ENCODE peak calls at places on chromosomes 1 and 21, in seven cellular contexts. One of them, this sample, is unnamed.

GRCh38 chr1:65174585-65174984 is 26.6 kb downstream of the AK4 start:
- DNase-seq in A549: no peak
- DNase-seq in GM06990: peak
- DNase-seq in upper lobe of right lung: no peak
- DNase-seq in GM12864: peak
- DNase-seq in IMR-90: peak
- DNase-seq in Calu3: peak
- DNase-seq in this sample: no peak

GRCh38 chr1:119040489-119040888 is 52.3 kb upstream of the TBX15 start:
- DNase-seq in A549: no peak
- DNase-seq in GM06990: no peak
- DNase-seq in upper lobe of right lung: no peak
- DNase-seq in GM12864: no peak
- DNase-seq in IMR-90: no peak
- DNase-seq in Calu3: no peak
- DNase-seq in this sample: no peak

GRCh38 chr1:161207173-161207572 is 5.0 kb downstream of the NDUFS2 start:
- DNase-seq in A549: no peak
- DNase-seq in GM06990: no peak
- DNase-seq in upper lobe of right lung: no peak
- DNase-seq in GM12864: no peak
- DNase-seq in IMR-90: peak
- DNase-seq in Calu3: no peak
- DNase-seq in this sample: no peak

GRCh38 chr1:13517193-13517812 is 3.5 kb upstream of the LRRC38 start:
- DNase-seq in A549: peak
- DNase-seq in GM06990: no peak
- DNase-seq in upper lobe of right lung: no peak
- DNase-seq in GM12864: no peak
- DNase-seq in IMR-90: no peak
- DNase-seq in Calu3: no peak
- DNase-seq in this sample: no peak

GRCh38 chr1:23194119-23194984 is 22.9 kb downstream of the HTR1D start:
- DNase-seq in A549: peak
- DNase-seq in GM06990: no peak
- DNase-seq in upper lobe of right lung: no peak
- DNase-seq in GM12864: no peak
- DNase-seq in IMR-90: peak
- DNase-seq in Calu3: no peak
- DNase-seq in this sample: no peak

GRCh38 chr1:39639333-39640130 is at the start of gene HEYL:
- DNase-seq in A549: peak
- DNase-seq in GM06990: peak
- DNase-seq in upper lobe of right lung: peak
- DNase-seq in GM12864: no peak
- DNase-seq in IMR-90: peak
- DNase-seq in Calu3: peak
- DNase-seq in this sample: no peak

GRCh38 chr1:103441342-103441741 is 84.2 kb upstream of the RNPC3 start:
- DNase-seq in A549: no peak
- DNase-seq in GM06990: no peak
- DNase-seq in upper lobe of right lung: no peak
- DNase-seq in GM12864: no peak
- DNase-seq in IMR-90: no peak
- DNase-seq in Calu3: no peak
- DNase-seq in this sample: no peak

GRCh38 chr1:216805233-216805632 is 82.0 kb upstream of the ESRRG start:
- DNase-seq in A549: peak
- DNase-seq in GM06990: no peak
- DNase-seq in upper lobe of right lung: no peak
- DNase-seq in GM12864: no peak
- DNase-seq in IMR-90: peak
- DNase-seq in Calu3: no peak
- DNase-seq in this sample: no peak

GRCh38 chr1:87115317-87115885 is 201.0 kb downstream of the HS2ST1 start:
- DNase-seq in A549: no peak
- DNase-seq in GM06990: no peak
- DNase-seq in upper lobe of right lung: no peak
- DNase-seq in GM12864: no peak
- DNase-seq in IMR-90: peak
- DNase-seq in Calu3: no peak
- DNase-seq in this sample: no peak

GRCh38 chr21:42997053-42997452 is 22.7 kb downstream of the PKNOX1 start:
- DNase-seq in A549: no peak
- DNase-seq in GM06990: no peak
- DNase-seq in upper lobe of right lung: peak
- DNase-seq in GM12864: no peak
- DNase-seq in IMR-90: peak
- DNase-seq in Calu3: no peak
- DNase-seq in this sample: no peak

GRCh38 chr1:38680801-38681510 is 178.6 kb downstream of the RRAGC start:
- DNase-seq in A549: no peak
- DNase-seq in GM06990: no peak
- DNase-seq in upper lobe of right lung: no peak
- DNase-seq in GM12864: no peak
- DNase-seq in IMR-90: no peak
- DNase-seq in Calu3: no peak
- DNase-seq in this sample: no peak

DNA sequence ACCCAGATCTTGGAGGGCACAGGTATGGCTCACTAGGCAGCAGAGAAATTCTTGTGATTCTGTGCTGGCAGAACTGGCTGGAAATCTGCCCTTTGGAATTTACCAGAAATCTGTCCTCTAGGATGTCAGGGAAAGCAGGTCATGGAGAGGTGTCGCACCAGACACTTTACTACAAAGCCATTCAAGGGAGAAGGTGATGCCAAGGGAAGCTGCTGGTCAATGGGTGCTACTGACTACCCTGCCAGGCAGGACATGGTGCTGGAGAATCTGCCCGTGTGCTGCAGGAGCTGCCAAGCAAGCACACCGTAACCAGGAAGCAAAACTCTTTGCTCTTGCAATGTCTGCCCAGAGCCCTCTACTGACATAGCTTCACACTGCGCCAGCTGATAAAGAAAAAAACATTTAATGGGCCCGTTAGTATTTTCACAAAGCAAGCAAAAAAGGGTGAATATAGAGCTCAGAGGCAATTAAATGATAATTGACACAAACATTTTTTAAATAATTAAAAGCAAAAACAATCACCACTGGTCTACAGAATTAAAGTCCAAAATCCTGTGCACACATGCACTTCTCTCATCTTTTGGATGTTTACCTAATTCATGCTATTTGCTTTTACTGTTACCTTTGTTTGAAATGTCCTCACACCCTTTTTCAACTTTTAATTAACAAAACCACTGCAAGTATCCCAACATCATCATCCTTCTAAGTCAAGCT is 7.2 kb upstream of the FBXO28 start:
- DNase-seq in A549: peak
- DNase-seq in GM06990: peak
- DNase-seq in upper lobe of right lung: no peak
- DNase-seq in GM12864: no peak
- DNase-seq in IMR-90: peak
- DNase-seq in Calu3: peak
- DNase-seq in this sample: no peak
- TF ChIP-seq CTCF in A549: peak
- TF ChIP-seq CTCF in GM06990: peak
- TF ChIP-seq CTCF in upper lobe of right lung: peak
- TF ChIP-seq CTCF in GM12864: peak
- TF ChIP-seq CTCF in IMR-90: peak
- TF ChIP-seq CTCF in Calu3: peak
- TF ChIP-seq CTCF in this sample: peak

GRCh38 chr1:93702828-93703183 is 21.2 kb upstream of the BCAR3 start:
- DNase-seq in A549: peak
- DNase-seq in GM06990: no peak
- DNase-seq in upper lobe of right lung: no peak
- DNase-seq in GM12864: no peak
- DNase-seq in IMR-90: no peak
- DNase-seq in Calu3: peak
- DNase-seq in this sample: no peak
- TF ChIP-seq CTCF in A549: no peak
- TF ChIP-seq CTCF in GM06990: no peak
- TF ChIP-seq CTCF in upper lobe of right lung: no peak
- TF ChIP-seq CTCF in GM12864: no peak
- TF ChIP-seq CTCF in IMR-90: peak
- TF ChIP-seq CTCF in Calu3: no peak
- TF ChIP-seq CTCF in this sample: no peak

DNA sequence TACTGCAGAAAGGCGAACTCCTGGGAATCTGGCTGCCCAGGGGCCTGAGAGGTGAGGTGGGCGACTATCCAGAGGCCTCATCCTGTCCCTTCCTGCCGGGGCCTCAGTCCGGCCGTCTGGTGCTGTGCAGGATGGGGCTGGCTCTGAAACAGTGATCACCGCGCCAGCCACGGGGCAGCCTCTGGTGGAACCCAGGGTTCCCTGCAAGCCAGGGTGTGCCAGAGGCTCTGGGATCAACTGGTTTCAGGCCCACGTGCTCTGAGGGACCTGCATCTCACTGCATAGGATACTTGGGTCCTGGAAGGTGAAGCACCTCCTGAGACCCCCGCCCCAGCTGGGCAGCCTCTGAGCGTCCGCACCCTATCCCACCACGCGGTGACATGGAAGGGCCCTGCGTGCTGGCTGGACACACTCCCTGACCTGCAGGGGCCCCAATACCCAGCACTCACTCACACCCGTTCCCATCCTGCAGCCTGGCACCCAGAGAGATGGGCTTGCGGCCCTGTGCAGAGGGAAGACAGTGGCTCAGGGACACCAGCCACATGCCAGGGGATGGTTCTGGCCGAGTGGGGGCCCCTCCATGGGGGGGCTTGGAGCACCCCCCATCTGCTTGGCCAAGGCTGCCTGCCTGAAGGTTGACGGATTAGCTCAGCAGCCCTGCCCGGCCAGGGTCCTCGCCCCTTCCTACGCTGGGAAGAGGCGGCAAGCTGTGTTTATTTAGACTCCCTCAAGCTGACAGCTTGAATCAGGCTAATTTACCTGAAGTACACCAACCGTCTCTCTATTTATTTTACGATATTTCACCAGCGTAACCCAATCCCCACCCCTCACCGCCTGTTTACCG is 64.3 kb upstream of the TTC34 start:
- DNase-seq in A549: no peak
- DNase-seq in GM06990: no peak
- DNase-seq in upper lobe of right lung: no peak
- DNase-seq in GM12864: no peak
- DNase-seq in IMR-90: no peak
- DNase-seq in Calu3: no peak
- DNase-seq in this sample: peak
- TF ChIP-seq CTCF in A549: no peak
- TF ChIP-seq CTCF in GM06990: no peak
- TF ChIP-seq CTCF in upper lobe of right lung: no peak
- TF ChIP-seq CTCF in GM12864: no peak
- TF ChIP-seq CTCF in IMR-90: no peak
- TF ChIP-seq CTCF in Calu3: no peak
- TF ChIP-seq CTCF in this sample: no peak

GRCh38 chr21:31509108-31510017 is 150.1 kb upstream of the SOD1 start:
- DNase-seq in A549: peak
- DNase-seq in GM06990: peak
- DNase-seq in upper lobe of right lung: no peak
- DNase-seq in GM12864: peak
- DNase-seq in IMR-90: no peak
- DNase-seq in Calu3: peak
- DNase-seq in this sample: no peak
- TF ChIP-seq CTCF in A549: peak
- TF ChIP-seq CTCF in GM06990: peak
- TF ChIP-seq CTCF in upper lobe of right lung: no peak
- TF ChIP-seq CTCF in GM12864: peak
- TF ChIP-seq CTCF in IMR-90: no peak
- TF ChIP-seq CTCF in Calu3: peak
- TF ChIP-seq CTCF in this sample: peak

GRCh38 chr1:26350343-26350700 is 3.6 kb downstream of the CRYBG2 start:
- DNase-seq in A549: no peak
- DNase-seq in GM06990: no peak
- DNase-seq in upper lobe of right lung: no peak
- DNase-seq in GM12864: no peak
- DNase-seq in IMR-90: no peak
- DNase-seq in Calu3: no peak
- DNase-seq in this sample: no peak

GRCh38 chr1:26349886-26350244 is 4.1 kb downstream of the CRYBG2 start:
- DNase-seq in A549: no peak
- DNase-seq in GM06990: no peak
- DNase-seq in upper lobe of right lung: no peak
- DNase-seq in GM12864: no peak
- DNase-seq in IMR-90: no peak
- DNase-seq in Calu3: no peak
- DNase-seq in this sample: no peak

GRCh38 chr1:26351591-26352337 is 2.2 kb downstream of the CRYBG2 start:
- DNase-seq in A549: peak
- DNase-seq in GM06990: no peak
- DNase-seq in upper lobe of right lung: no peak
- DNase-seq in GM12864: no peak
- DNase-seq in IMR-90: peak
- DNase-seq in Calu3: peak
- DNase-seq in this sample: no peak

GRCh38 chr1:26352338-26352679 is 1.6 kb downstream of the CRYBG2 start:
- DNase-seq in A549: no peak
- DNase-seq in GM06990: no peak
- DNase-seq in upper lobe of right lung: no peak
- DNase-seq in GM12864: no peak
- DNase-seq in IMR-90: no peak
- DNase-seq in Calu3: no peak
- DNase-seq in this sample: no peak

GRCh38 chr1:26350701-26351590 is 3.0 kb downstream of the CRYBG2 start:
- DNase-seq in A549: peak
- DNase-seq in GM06990: no peak
- DNase-seq in upper lobe of right lung: no peak
- DNase-seq in GM12864: no peak
- DNase-seq in IMR-90: peak
- DNase-seq in Calu3: no peak
- DNase-seq in this sample: no peak
- TF ChIP-seq CTCF in A549: no peak
- TF ChIP-seq CTCF in GM06990: no peak
- TF ChIP-seq CTCF in upper lobe of right lung: no peak
- TF ChIP-seq CTCF in GM12864: no peak
- TF ChIP-seq CTCF in IMR-90: no peak
- TF ChIP-seq CTCF in Calu3: no peak
- TF ChIP-seq CTCF in this sample: no peak

DNA sequence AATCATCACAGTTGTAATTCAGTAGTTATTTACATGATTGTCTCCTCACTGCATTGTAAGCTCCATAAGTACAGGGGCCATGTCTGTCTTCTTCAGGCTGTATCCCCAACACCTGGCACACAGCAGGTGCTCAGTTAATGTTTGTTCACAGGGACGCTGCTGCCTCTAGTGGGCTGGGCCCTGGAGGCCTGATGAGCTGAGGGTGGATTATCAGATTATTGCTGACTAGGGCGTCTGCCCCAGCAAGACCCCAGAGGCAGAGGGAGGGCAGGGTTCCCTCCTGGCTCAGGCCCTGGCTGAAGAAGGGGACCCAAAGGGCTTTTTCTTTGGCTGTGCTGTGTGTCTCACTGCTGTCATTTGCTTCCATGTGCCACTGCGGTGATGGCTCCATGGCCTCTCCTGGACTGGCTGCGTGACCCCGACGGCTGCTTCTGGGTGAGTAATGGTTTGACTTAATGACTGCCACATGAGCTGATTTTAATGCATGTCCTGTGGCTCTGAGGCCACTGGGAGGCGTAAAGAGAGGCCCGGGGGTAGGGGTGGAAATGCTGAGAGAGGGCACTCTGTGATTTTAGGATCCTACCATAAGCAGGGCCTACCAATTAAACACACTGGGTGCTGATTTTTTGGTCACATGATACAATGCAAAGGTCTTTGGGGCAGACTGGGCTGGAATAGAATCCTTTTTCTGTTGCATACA is 20.8 kb upstream of the EPB41 start:
- DNase-seq in A549: no peak
- DNase-seq in GM06990: no peak
- DNase-seq in upper lobe of right lung: no peak
- DNase-seq in GM12864: no peak
- DNase-seq in IMR-90: peak
- DNase-seq in Calu3: no peak
- DNase-seq in this sample: no peak
- TF ChIP-seq CTCF in A549: no peak
- TF ChIP-seq CTCF in GM06990: peak
- TF ChIP-seq CTCF in upper lobe of right lung: no peak
- TF ChIP-seq CTCF in GM12864: peak
- TF ChIP-seq CTCF in IMR-90: peak
- TF ChIP-seq CTCF in Calu3: no peak
- TF ChIP-seq CTCF in this sample: peak

This sample was measured in chondrocyte.